ENCODE peak calls at places on chromosomes 7 and 10, in eight cellular contexts. One of them, this sample, is unnamed.

GRCh38 chr7:65812281-65812680 is 60.6 kb upstream of the VKORC1L1 start:
- DNase-seq in prostate gland: no peak
- DNase-seq in uterus: no peak
- DNase-seq in OCI-LY7: no peak
- DNase-seq in stomach: no peak
- DNase-seq in heart right ventricle: no peak
- DNase-seq in CD8-positive, alpha-beta memory T cell: no peak
- DNase-seq in hepatocyte: no peak
- DNase-seq in this sample: no peak

GRCh38 chr10:125137601-125138438 is 22.5 kb downstream of the CTBP2 start:
- DNase-seq in CD8-positive, alpha-beta memory T cell: no peak
- DNase-seq in heart right ventricle: no peak
- DNase-seq in OCI-LY7: no peak
- DNase-seq in stomach: peak; percentile 84
- DNase-seq in hepatocyte: peak; percentile 77
- DNase-seq in uterus: no peak
- DNase-seq in prostate gland: no peak
- DNase-seq in this sample: peak; percentile 96

GRCh38 chr7:322111-322671 is 32.2 kb downstream of the FOXL3 start:
- DNase-seq in OCI-LY7: peak; percentile 63
- DNase-seq in uterus: peak; percentile 46
- DNase-seq in prostate gland: peak; percentile 69
- DNase-seq in heart right ventricle: peak; percentile 79
- DNase-seq in hepatocyte: peak; percentile 86
- DNase-seq in CD8-positive, alpha-beta memory T cell: peak; percentile 87
- DNase-seq in stomach: peak; percentile 94
- DNase-seq in this sample: peak; percentile 78

GRCh38 chr10:73043766-73044377 is 52.8 kb downstream of the P4HA1 start:
- DNase-seq in stomach: no peak
- DNase-seq in heart right ventricle: no peak
- DNase-seq in OCI-LY7: no peak
- DNase-seq in hepatocyte: no peak
- DNase-seq in CD8-positive, alpha-beta memory T cell: no peak
- DNase-seq in prostate gland: no peak
- DNase-seq in uterus: no peak
- DNase-seq in this sample: no peak

GRCh38 chr10:102004376-102004775 is 51.6 kb downstream of the ARMH3 start:
- DNase-seq in heart right ventricle: no peak
- DNase-seq in CD8-positive, alpha-beta memory T cell: no peak
- DNase-seq in stomach: no peak
- DNase-seq in uterus: no peak
- DNase-seq in prostate gland: no peak
- DNase-seq in hepatocyte: no peak
- DNase-seq in OCI-LY7: no peak
- DNase-seq in this sample: no peak

GRCh38 chr7:77409005-77409738 is 7.0 kb downstream of the GSAP start:
- DNase-seq in OCI-LY7: no peak
- DNase-seq in stomach: no peak
- DNase-seq in heart right ventricle: no peak
- DNase-seq in hepatocyte: no peak
- DNase-seq in uterus: no peak
- DNase-seq in prostate gland: no peak
- DNase-seq in CD8-positive, alpha-beta memory T cell: no peak
- DNase-seq in this sample: no peak

GRCh38 chr7:134778941-134779740 is at the start of gene CALD1:
- DNase-seq in hepatocyte: peak; percentile 90
- DNase-seq in CD8-positive, alpha-beta memory T cell: no peak
- DNase-seq in stomach: peak; percentile 57
- DNase-seq in prostate gland: peak; percentile 91
- DNase-seq in OCI-LY7: no peak
- DNase-seq in uterus: peak; percentile 93
- DNase-seq in heart right ventricle: peak; percentile 53
- DNase-seq in this sample: peak; percentile 20

GRCh38 chr7:150404785-150405583 is 25.9 kb downstream of the ZNF775 start:
- DNase-seq in stomach: peak; percentile 91
- DNase-seq in hepatocyte: peak; percentile 95
- DNase-seq in prostate gland: peak; percentile 75
- DNase-seq in heart right ventricle: peak; percentile 92
- DNase-seq in OCI-LY7: peak; percentile 90
- DNase-seq in CD8-positive, alpha-beta memory T cell: peak; percentile 75
- DNase-seq in uterus: peak; percentile 89
- DNase-seq in this sample: peak; percentile 84

GRCh38 chr10:91652364-91652763 is 19.5 kb upstream of the PPP1R3C start:
- DNase-seq in prostate gland: no peak
- DNase-seq in stomach: no peak
- DNase-seq in CD8-positive, alpha-beta memory T cell: no peak
- DNase-seq in OCI-LY7: no peak
- DNase-seq in heart right ventricle: no peak
- DNase-seq in hepatocyte: peak; percentile 61
- DNase-seq in uterus: no peak
- DNase-seq in this sample: no peak

GRCh38 chr7:77825140-77825539 is 26.6 kb downstream of the PHTF2 start:
- DNase-seq in OCI-LY7: no peak
- DNase-seq in CD8-positive, alpha-beta memory T cell: no peak
- DNase-seq in uterus: no peak
- DNase-seq in heart right ventricle: no peak
- DNase-seq in hepatocyte: no peak
- DNase-seq in stomach: no peak
- DNase-seq in prostate gland: no peak
- DNase-seq in this sample: no peak

GRCh38 chr10:78931333-78932083 is 137.3 kb upstream of the ZMIZ1 start:
- DNase-seq in OCI-LY7: no peak
- DNase-seq in prostate gland: no peak
- DNase-seq in stomach: peak; percentile 35
- DNase-seq in CD8-positive, alpha-beta memory T cell: no peak
- DNase-seq in heart right ventricle: peak; percentile 43
- DNase-seq in hepatocyte: peak; percentile 44
- DNase-seq in uterus: peak; percentile 83
- DNase-seq in this sample: no peak

GRCh38 chr10:14926722-14927416 is 27.0 kb downstream of the DCLRE1C start:
- DNase-seq in prostate gland: no peak
- DNase-seq in heart right ventricle: no peak
- DNase-seq in hepatocyte: no peak
- DNase-seq in uterus: no peak
- DNase-seq in CD8-positive, alpha-beta memory T cell: no peak
- DNase-seq in OCI-LY7: no peak
- DNase-seq in stomach: no peak
- DNase-seq in this sample: no peak

GRCh38 chr10:129615381-129615780 is 148.3 kb downstream of the MGMT start:
- DNase-seq in prostate gland: no peak
- DNase-seq in uterus: no peak
- DNase-seq in OCI-LY7: no peak
- DNase-seq in CD8-positive, alpha-beta memory T cell: no peak
- DNase-seq in heart right ventricle: no peak
- DNase-seq in stomach: no peak
- DNase-seq in hepatocyte: no peak
- DNase-seq in this sample: no peak

GRCh38 chr10:33412261-33413092 is 78.0 kb upstream of the NRP1 start:
- DNase-seq in OCI-LY7: no peak
- DNase-seq in prostate gland: no peak
- DNase-seq in uterus: peak; percentile 49
- DNase-seq in heart right ventricle: no peak
- DNase-seq in CD8-positive, alpha-beta memory T cell: no peak
- DNase-seq in stomach: no peak
- DNase-seq in hepatocyte: peak; percentile 23
- DNase-seq in this sample: no peak

GRCh38 chr10:59375990-59376389 is 13.6 kb upstream of the FAM13C start:
- DNase-seq in stomach: no peak
- DNase-seq in hepatocyte: no peak
- DNase-seq in OCI-LY7: no peak
- DNase-seq in heart right ventricle: no peak
- DNase-seq in prostate gland: no peak
- DNase-seq in uterus: no peak
- DNase-seq in CD8-positive, alpha-beta memory T cell: no peak
- DNase-seq in this sample: no peak

GRCh38 chr7:117169907-117170306 is 153.0 kb downstream of the WNT2 start:
- DNase-seq in heart right ventricle: no peak
- DNase-seq in uterus: no peak
- DNase-seq in prostate gland: no peak
- DNase-seq in stomach: peak; percentile 34
- DNase-seq in OCI-LY7: no peak
- DNase-seq in hepatocyte: no peak
- DNase-seq in CD8-positive, alpha-beta memory T cell: no peak
- DNase-seq in this sample: no peak

GRCh38 chr10:102455893-102456471 is 4.6 kb upstream of the C10orf95 start:
- DNase-seq in OCI-LY7: no peak
- DNase-seq in uterus: no peak
- DNase-seq in CD8-positive, alpha-beta memory T cell: no peak
- DNase-seq in stomach: no peak
- DNase-seq in heart right ventricle: no peak
- DNase-seq in prostate gland: no peak
- DNase-seq in hepatocyte: peak; percentile 86
- DNase-seq in this sample: no peak

GRCh38 chr10:9239298-9239697 is 1184.8 kb downstream of the GATA3 start:
- DNase-seq in CD8-positive, alpha-beta memory T cell: no peak
- DNase-seq in OCI-LY7: no peak
- DNase-seq in hepatocyte: peak; percentile 10
- DNase-seq in stomach: no peak
- DNase-seq in prostate gland: no peak
- DNase-seq in heart right ventricle: no peak
- DNase-seq in uterus: no peak
- DNase-seq in this sample: no peak

DNA sequence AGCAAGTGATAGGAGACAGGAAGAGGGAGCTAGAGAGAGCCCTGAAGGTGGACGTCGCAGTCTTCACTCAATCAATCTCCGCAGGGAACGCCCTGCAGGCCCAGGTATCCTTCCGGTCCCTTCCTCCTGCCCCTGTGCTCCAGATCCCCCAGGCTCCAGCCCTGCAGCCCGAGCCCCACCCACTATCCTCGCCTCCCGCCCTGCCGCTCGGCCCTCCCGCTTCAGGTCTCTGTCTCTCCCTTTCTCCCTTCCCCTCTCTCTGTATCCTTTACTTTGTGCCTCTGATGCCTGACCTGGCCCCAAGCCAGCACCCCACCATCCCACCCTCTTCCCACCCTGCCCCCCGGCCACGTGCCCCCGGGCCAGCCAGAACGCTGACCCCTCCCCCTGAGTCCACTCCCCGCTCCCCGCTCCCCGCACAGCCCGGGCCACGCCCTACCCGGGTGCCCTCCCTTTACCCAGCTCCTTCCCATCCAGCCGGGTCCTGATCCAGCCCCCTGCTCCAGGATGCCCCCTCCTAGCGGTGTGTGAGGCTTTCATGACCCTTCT is 127.7 kb downstream of the UBE2H start:
- DNase-seq in stomach: no peak
- DNase-seq in prostate gland: peak; percentile 60
- DNase-seq in heart right ventricle: peak; percentile 60
- DNase-seq in uterus: peak; percentile 60
- DNase-seq in hepatocyte: peak; percentile 83
- DNase-seq in CD8-positive, alpha-beta memory T cell: peak; percentile 24
- DNase-seq in OCI-LY7: peak; percentile 42
- DNase-seq in this sample: peak; percentile 51
- H3K27ac ChIP-seq in stomach: peak overlapping the region; percentile 69
- H3K27ac ChIP-seq in prostate gland: peak overlapping the region; percentile 74
- H3K27ac ChIP-seq in heart right ventricle: peak overlapping the region; percentile 60
- H3K27ac ChIP-seq in uterus: peak overlapping the region; percentile 62
- H3K27ac ChIP-seq in hepatocyte: peak overlapping the region; percentile 69
- H3K27ac ChIP-seq in CD8-positive, alpha-beta memory T cell: no peak overlapping the region
- H3K27ac ChIP-seq in OCI-LY7: no peak overlapping the region
- H3K27ac ChIP-seq in this sample: no peak overlapping the region

GRCh38 chr7:138798836-138799235 is 840 bp upstream of the ATP6V0A4 start:
- DNase-seq in CD8-positive, alpha-beta memory T cell: no peak
- DNase-seq in hepatocyte: no peak
- DNase-seq in heart right ventricle: no peak
- DNase-seq in OCI-LY7: no peak
- DNase-seq in stomach: no peak
- DNase-seq in uterus: no peak
- DNase-seq in prostate gland: no peak
- DNase-seq in this sample: peak; percentile 81
- H3K4me3 ChIP-seq in CD8-positive, alpha-beta memory T cell: no peak overlapping the region
- H3K4me3 ChIP-seq in hepatocyte: no peak overlapping the region
- H3K4me3 ChIP-seq in heart right ventricle: no peak overlapping the region
- H3K4me3 ChIP-seq in OCI-LY7: no peak overlapping the region
- H3K4me3 ChIP-seq in stomach: no peak overlapping the region
- H3K4me3 ChIP-seq in uterus: no peak overlapping the region
- H3K4me3 ChIP-seq in prostate gland: no peak overlapping the region
- H3K4me3 ChIP-seq in this sample: no peak overlapping the region

GRCh38 chr7:27078616-27079233 is 17.1 kb downstream of the HOXA1 start:
- DNase-seq in CD8-positive, alpha-beta memory T cell: no peak
- DNase-seq in hepatocyte: no peak
- DNase-seq in prostate gland: no peak
- DNase-seq in OCI-LY7: no peak
- DNase-seq in stomach: no peak
- DNase-seq in heart right ventricle: no peak
- DNase-seq in uterus: no peak
- DNase-seq in this sample: no peak

GRCh38 chr7:27079234-27079975 is 16.4 kb downstream of the HOXA1 start:
- DNase-seq in CD8-positive, alpha-beta memory T cell: no peak
- DNase-seq in prostate gland: no peak
- DNase-seq in stomach: no peak
- DNase-seq in OCI-LY7: no peak
- DNase-seq in hepatocyte: no peak
- DNase-seq in heart right ventricle: no peak
- DNase-seq in uterus: no peak
- DNase-seq in this sample: no peak

GRCh38 chr7:27083646-27084045 is 12.2 kb downstream of the HOXA1 start:
- DNase-seq in uterus: no peak
- DNase-seq in hepatocyte: no peak
- DNase-seq in heart right ventricle: no peak
- DNase-seq in OCI-LY7: no peak
- DNase-seq in prostate gland: no peak
- DNase-seq in CD8-positive, alpha-beta memory T cell: no peak
- DNase-seq in stomach: no peak
- DNase-seq in this sample: no peak

GRCh38 chr7:27082171-27082570 is 13.6 kb downstream of the HOXA1 start:
- DNase-seq in CD8-positive, alpha-beta memory T cell: no peak
- DNase-seq in hepatocyte: no peak
- DNase-seq in prostate gland: no peak
- DNase-seq in heart right ventricle: no peak
- DNase-seq in uterus: no peak
- DNase-seq in OCI-LY7: no peak
- DNase-seq in stomach: no peak
- DNase-seq in this sample: no peak

DNA sequence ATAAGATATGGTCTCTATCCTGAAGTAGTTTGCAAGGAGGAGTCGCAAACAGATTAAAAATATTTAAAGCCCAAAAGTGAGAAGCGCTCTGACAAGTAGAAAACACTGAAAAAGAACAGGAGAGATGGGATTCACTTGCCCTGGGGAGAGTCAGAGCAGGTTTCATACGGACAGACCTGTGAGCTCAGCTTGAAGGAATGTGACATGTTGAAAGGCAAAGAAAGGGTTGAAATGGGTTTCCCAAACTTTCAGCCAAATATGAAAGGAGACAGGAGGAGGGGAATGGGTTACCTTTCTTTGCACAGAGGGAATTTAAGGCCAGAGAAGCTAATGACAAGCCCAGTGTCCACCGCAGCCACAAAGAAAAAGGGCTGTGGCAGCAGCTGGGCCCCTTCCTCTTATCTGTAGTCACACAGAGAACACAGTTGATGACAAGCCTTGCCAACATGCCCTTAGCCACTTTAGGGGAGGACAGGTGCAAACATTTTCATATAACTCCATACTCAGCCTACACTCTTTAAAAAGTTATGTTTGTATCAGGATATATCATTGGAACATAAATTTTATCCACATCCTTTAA is 14.9 kb downstream of the HOXA1 start:
- DNase-seq in OCI-LY7: no peak
- DNase-seq in CD8-positive, alpha-beta memory T cell: no peak
- DNase-seq in uterus: no peak
- DNase-seq in prostate gland: no peak
- DNase-seq in hepatocyte: no peak
- DNase-seq in heart right ventricle: no peak
- DNase-seq in stomach: no peak
- DNase-seq in this sample: no peak
- H3K4me1 ChIP-seq in OCI-LY7: no peaks in the 10 kb centered on the region
- H3K4me1 ChIP-seq in CD8-positive, alpha-beta memory T cell: no peaks in the 10 kb centered on the region
- H3K4me1 ChIP-seq in uterus: no peaks in the 10 kb centered on the region
- H3K4me1 ChIP-seq in prostate gland: no peaks in the 10 kb centered on the region
- H3K4me1 ChIP-seq in hepatocyte: no peaks in the 10 kb centered on the region
- H3K4me1 ChIP-seq in heart right ventricle: no peaks in the 10 kb centered on the region
- H3K4me1 ChIP-seq in stomach: no peaks in the 10 kb centered on the region
- H3K4me1 ChIP-seq in this sample: no peaks in the 10 kb centered on the region

GRCh38 chr10:114635101-114635500 is 23.0 kb downstream of the ABLIM1 start:
- DNase-seq in stomach: no peak
- DNase-seq in hepatocyte: no peak
- DNase-seq in CD8-positive, alpha-beta memory T cell: no peak
- DNase-seq in heart right ventricle: no peak
- DNase-seq in prostate gland: no peak
- DNase-seq in uterus: no peak
- DNase-seq in OCI-LY7: no peak
- DNase-seq in this sample: no peak
- H3K27ac ChIP-seq in stomach: peak overlapping the region; percentile 65
- H3K27ac ChIP-seq in hepatocyte: peak overlapping the region; percentile 69
- H3K27ac ChIP-seq in CD8-positive, alpha-beta memory T cell: no peak overlapping the region
- H3K27ac ChIP-seq in heart right ventricle: peak overlapping the region; percentile 87
- H3K27ac ChIP-seq in prostate gland: peak overlapping the region; percentile 6
- H3K27ac ChIP-seq in uterus: peak overlapping the region; percentile 88
- H3K27ac ChIP-seq in OCI-LY7: no peak overlapping the region
- H3K27ac ChIP-seq in this sample: no peak overlapping the region

This sample was measured in small intestine.